ENCODE peak calls at places on chromosomes 7 and 10, in eight cellular contexts. N, L, B, J, W, Y, P and C are unnamed samples.

GRCh38 chr10:100742067-100742771 is 3.2 kb upstream of the PAX2 start:
- DNase-seq in W (no peak), P (no peak), N (no peak), Y (no peak), B (no peak), L (no peak), J (no peak), C (no peak)

GRCh38 chr10:1347962-1348772 is 292.0 kb downstream of the WDR37 start:
- DNase-seq in W (no peak), B (no peak), P (no peak), Y (no peak), J (no peak), N (no peak), L (no peak), C (no peak)

GRCh38 chr7:76296743-76297740 is 5.4 kb upstream of the HSPB1 start:
- DNase-seq in B (peak), Y (no peak), L (no peak), J (no peak), W (no peak), P (no peak), N (peak), C (no peak)

GRCh38 chr7:121994625-121995410 is 121.9 kb downstream of the PTPRZ1 start:
- DNase-seq in L (no peak), W (peak), Y (peak), P (peak), N (no peak), B (peak), J (peak), C (no peak)

GRCh38 chr10:20990604-20991003 is 93.5 kb upstream of the NEBL start:
- DNase-seq in Y (no peak), N (no peak), B (no peak), W (no peak), P (no peak), J (no peak), L (no peak), C (no peak)

GRCh38 chr7:19932549-19933249 is 159.3 kb upstream of the TMEM196 start:
- DNase-seq in Y (no peak), L (no peak), W (no peak), N (no peak), P (no peak), J (no peak), B (no peak), C (no peak)

GRCh38 chr10:112517381-112517976 is 70.5 kb downstream of the VTI1A start:
- DNase-seq in P (no peak), N (no peak), L (no peak), B (no peak), W (no peak), Y (no peak), J (no peak), C (no peak)

GRCh38 chr7:140084972-140085371 is 22.2 kb upstream of the PARP12 start:
- DNase-seq in W (no peak), P (no peak), B (no peak), Y (no peak), L (peak), N (no peak), J (no peak), C (no peak)

GRCh38 chr7:158355456-158356065 is 232.1 kb downstream of the PTPRN2 start:
- DNase-seq in Y (peak), W (no peak), B (no peak), J (no peak), N (no peak), L (peak), P (peak), C (no peak)

GRCh38 chr7:93856319-93856718 is 34.2 kb downstream of the TFPI2 start:
- DNase-seq in J (no peak), W (no peak), P (no peak), N (no peak), L (no peak), Y (no peak), B (no peak), C (no peak)

GRCh38 chr7:102393467-102393866 is 2.7 kb upstream of the PRKRIP1 start:
- DNase-seq in P (no peak), J (no peak), B (no peak), N (no peak), W (no peak), L (no peak), Y (no peak), C (no peak)

GRCh38 chr10:123583639-123584418 is 82.3 kb upstream of the GPR26 start:
- DNase-seq in P (peak), B (peak), Y (peak), W (peak), N (no peak), J (no peak), L (peak), C (peak)

GRCh38 chr10:101538481-101538880 is 49.6 kb downstream of the POLL start:
- DNase-seq in N (no peak), Y (no peak), J (no peak), L (no peak), P (no peak), W (no peak), B (no peak), C (no peak)

GRCh38 chr7:43727003-43727402 is 2.3 kb downstream of the COA1 start:
- DNase-seq in N (no peak), Y (no peak), J (no peak), W (no peak), L (no peak), P (no peak), B (no peak), C (no peak)

GRCh38 chr10:71463111-71463510 is 66.4 kb downstream of the CDH23 start:
- DNase-seq in B (no peak), P (no peak), N (no peak), L (no peak), W (no peak), Y (no peak), J (no peak), C (no peak)

GRCh38 chr10:6416892-6417512 is 163.1 kb downstream of the PRKCQ start:
- DNase-seq in J (peak), Y (no peak), P (no peak), L (no peak), W (peak), N (no peak), B (no peak), C (peak)

GRCh38 chr10:124849111-124849773 is 47.6 kb downstream of the ABRAXAS2 start:
- DNase-seq in N (no peak), W (no peak), J (no peak), Y (no peak), B (no peak), L (no peak), P (no peak), C (no peak)

GRCh38 chr10:72030762-72031543 is 57.4 kb downstream of the SPOCK2 start:
- DNase-seq in P (no peak), J (no peak), W (no peak), Y (peak), L (no peak), B (no peak), N (no peak), C (no peak)

GRCh38 chr7:94003446-94004023 is 620 bp downstream of the BET1 start:
- DNase-seq in L (no peak), B (no peak), N (no peak), J (no peak), Y (no peak), W (peak), P (no peak), C (no peak)

GRCh38 chr7:36227223-36227622 is 74.2 kb downstream of the EEPD1 start:
- DNase-seq in B (peak), W (no peak), N (no peak), L (no peak), J (no peak), Y (peak), P (no peak), C (no peak)

GRCh38 chr10:73251683-73252444 is 580 bp downstream of the MRPS16 start:
- DNase-seq in N (no peak), Y (peak), W (peak), B (peak), P (no peak), L (peak), J (peak), C (no peak)

GRCh38 chr7:100674441-100675407 is 1.2 kb downstream of the GNB2 start:
- DNase-seq in W (no peak), L (peak), B (no peak), J (peak), Y (no peak), P (no peak), N (no peak), C (peak)

GRCh38 chr10:75648186-75648761 is 216.8 kb downstream of the LRMDA start:
- DNase-seq in W (no peak), J (no peak), L (no peak), Y (no peak), P (no peak), N (no peak), B (no peak), C (no peak)

GRCh38 chr10:14156101-14156500 is 174.6 kb downstream of the FRMD4A start:
- DNase-seq in B (no peak), N (no peak), W (no peak), L (no peak), J (no peak), P (no peak), Y (no peak), C (no peak)

GRCh38 chr7:151876899-151877777 is at the start of gene PRKAG2:
- DNase-seq in N (peak), J (peak), Y (peak), P (peak), W (peak), B (peak), L (peak), C (peak)

GRCh38 chr7:124779194-124779593 is 13.6 kb upstream of the GPR37 start:
- DNase-seq in Y (no peak), L (no peak), B (no peak), W (no peak), P (no peak), N (no peak), J (no peak), C (no peak)

GRCh38 chr7:77352688-77353406 is 63.3 kb downstream of the GSAP start:
- DNase-seq in B (no peak), L (no peak), J (no peak), N (no peak), W (no peak), P (no peak), Y (no peak), C (no peak)

GRCh38 chr10:79385392-79385795 is 38.1 kb downstream of the PPIF start:
- DNase-seq in W (no peak), L (peak), N (no peak), Y (no peak), J (no peak), P (peak), B (no peak), C (no peak)

GRCh38 chr10:50216894-50217293 is 34.4 kb downstream of the ASAH2 start:
- DNase-seq in P (no peak), W (no peak), N (no peak), Y (no peak), L (no peak), B (no peak), J (no peak), C (no peak)

GRCh38 chr10:71232089-71232998 is 20.0 kb downstream of the UNC5B start:
- DNase-seq in J (no peak), L (peak), P (peak), B (peak), W (no peak), N (no peak), Y (peak), C (peak)

GRCh38 chr10:128124813-128125403 is 1.3 kb downstream of the MKI67 start:
- DNase-seq in L (no peak), B (no peak), W (peak), Y (no peak), N (no peak), J (peak), P (no peak), C (no peak)

GRCh38 chr10:90745565-90745964 is 112.3 kb downstream of the HTR7 start:
- DNase-seq in W (no peak), N (no peak), L (no peak), Y (no peak), P (no peak), B (no peak), J (no peak), C (no peak)

GRCh38 chr10:104332243-104333036 is 5.8 kb downstream of the ITPRIP start:
- DNase-seq in N (no peak), W (no peak), Y (peak), B (no peak), J (no peak), P (no peak), L (peak), C (no peak)

GRCh38 chr10:104330168-104331117 is 7.8 kb downstream of the ITPRIP start:
- DNase-seq in P (no peak), Y (peak), N (no peak), B (peak), J (no peak), L (peak), W (no peak), C (no peak)

GRCh38 chr10:104333037-104333727 is 5.1 kb downstream of the ITPRIP start:
- DNase-seq in Y (peak), L (peak), J (no peak), B (no peak), W (no peak), P (no peak), N (no peak), C (no peak)

GRCh38 chr10:104329754-104330153 is 8.5 kb downstream of the ITPRIP start:
- DNase-seq in W (no peak), L (peak), J (no peak), P (no peak), Y (no peak), B (peak), N (no peak), C (no peak)

DNA sequence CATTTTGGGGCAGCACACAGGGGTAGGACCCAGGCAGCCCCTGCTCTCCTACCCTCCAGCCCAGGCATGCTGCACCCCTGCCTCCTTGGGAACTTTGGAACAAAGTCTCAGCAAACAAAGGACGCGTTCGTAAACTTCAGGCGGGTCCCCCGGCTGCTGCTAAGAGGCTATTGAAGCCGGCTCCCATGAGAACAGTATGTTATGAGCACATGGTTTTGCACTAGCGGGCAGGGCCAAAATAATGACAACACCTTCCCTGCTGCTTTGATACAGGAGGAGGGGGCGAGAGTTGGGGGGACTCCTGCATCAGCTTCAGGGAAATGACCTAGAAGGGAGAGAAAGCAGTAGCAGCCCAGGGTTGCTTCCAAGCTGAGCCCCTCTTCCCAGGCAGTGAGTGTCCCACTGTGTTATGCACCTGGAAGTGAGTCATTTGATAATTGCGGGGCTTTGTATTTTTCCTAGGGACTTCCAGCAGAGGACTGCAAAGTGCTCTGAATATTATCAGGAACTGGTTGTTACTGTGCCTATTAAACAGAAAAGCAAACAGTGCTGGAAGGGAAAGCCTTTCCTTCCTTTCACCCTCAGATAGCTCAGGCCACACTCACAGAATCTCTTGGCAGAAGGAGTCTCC is 6.9 kb downstream of the ITPRIP start:
- DNase-seq in B (no peak), Y (peak), P (no peak), N (no peak), L (peak), W (no peak), J (no peak), C (no peak)
- H3K27ac ChIP-seq in B (peak), Y (peak), P (peak), N (peak), L (peak), W (peak), J (no peak), C (no peak)

DNA sequence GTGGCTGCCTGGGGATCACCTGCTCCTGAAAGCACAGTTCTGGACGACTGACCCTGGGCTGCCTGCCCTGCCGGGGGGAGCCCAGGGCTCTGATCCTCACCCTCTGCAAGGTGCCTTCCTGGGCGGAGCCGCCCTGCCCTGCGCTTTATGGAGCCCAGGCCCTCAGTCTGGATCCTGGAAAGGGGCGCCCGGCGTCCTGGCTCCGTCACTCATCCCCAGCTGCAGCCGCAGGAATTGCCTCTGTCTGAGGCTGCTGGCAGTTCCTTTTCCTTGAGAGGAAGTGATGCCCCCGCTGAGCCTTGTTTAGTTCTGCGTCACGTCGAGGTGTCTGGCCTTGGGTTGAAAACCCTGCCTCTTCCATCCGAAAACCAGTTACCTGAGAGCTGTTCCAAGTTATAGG is 5.2 kb downstream of the MAFK start:
- DNase-seq in P (no peak), W (no peak), B (no peak), L (peak), N (no peak), J (no peak), Y (no peak), C (no peak)
- H3K27ac ChIP-seq in P (peak), W (peak), B (peak), L (no peak), N (peak), J (no peak), Y (no peak), C (no peak)

GRCh38 chr10:15720635-15721310 is 1.1 kb upstream of the ITGA8 start:
- DNase-seq in B (no peak), Y (no peak), L (no peak), W (no peak), J (no peak), N (no peak), P (no peak), C (no peak)
- H3K27ac ChIP-seq in B (no peak), Y (no peak), L (no peak), W (no peak), J (peak), N (no peak), P (no peak), C (no peak)

DNA sequence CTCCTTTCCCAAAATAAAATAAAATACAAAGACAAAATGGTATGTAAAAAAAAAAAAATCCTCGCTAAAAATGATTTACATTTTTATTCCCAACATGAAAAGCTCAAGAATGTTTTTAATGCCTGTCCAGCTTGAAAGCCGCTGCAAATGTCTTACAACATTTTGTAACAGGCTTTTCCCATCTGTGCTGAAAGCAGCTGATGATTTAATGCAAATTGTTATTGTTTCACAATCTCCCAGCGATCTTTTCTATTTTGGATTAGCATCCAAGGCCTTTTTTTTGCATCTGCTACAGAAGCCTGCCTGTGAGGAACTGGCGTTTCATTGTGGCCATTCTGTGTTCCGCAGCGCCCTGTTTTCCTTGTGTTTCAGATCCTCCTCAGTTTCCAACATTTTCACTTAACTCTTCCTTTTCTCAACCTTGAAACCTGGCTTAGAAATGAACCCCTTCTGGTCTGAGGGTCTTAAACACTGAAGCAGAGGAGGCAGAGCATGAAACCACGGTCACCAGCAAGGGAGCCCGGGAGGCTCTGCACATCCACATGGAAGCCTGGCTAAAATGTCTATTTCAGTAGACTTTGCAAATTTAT is 712.1 kb downstream of the PARD3 start:
- DNase-seq in L (no peak), W (no peak), N (no peak), Y (no peak), P (no peak), B (no peak), J (no peak), C (no peak)
- H3K27ac ChIP-seq in L (peak), W (no peak), N (peak), Y (no peak), P (peak), B (peak), J (no peak), C (no peak)

GRCh38 chr10:17533731-17534130 is 79.3 kb upstream of the ST8SIA6 start:
- DNase-seq in P (no peak), Y (no peak), W (no peak), J (no peak), N (no peak), B (no peak), L (no peak), C (no peak)
- H3K27ac ChIP-seq in P (no peak), Y (no peak), W (no peak), J (no peak), N (no peak), B (no peak), L (no peak), C (no peak)

GRCh38 chr10:47261121-47261520 is 38.9 kb upstream of the GDF10 start:
- DNase-seq in B (no peak), L (peak), W (no peak), N (no peak), J (peak), Y (no peak), P (no peak), C (no peak)
- H3K27ac ChIP-seq in B (no peak), L (peak), W (no peak), N (no peak), J (no peak), Y (no peak), P (no peak), C (no peak)